ENCODE peak calls at places on chromosomes 2 and 18, in nine cellular contexts. U is activated CD8-positive, alpha-beta memory T cell treated with anti-CD3 and anti-CD28 coated beads for 1 hour; Z is T-helper 1 cell; A is cardiac fibroblast; K is brain pericyte; Q is NCI-H2029; E is mammary epithelial cell; V is hypothalamus; W is CD8-positive, alpha-beta memory T cell. M is an unnamed sample.

GRCh38 chr2:67394734-67395133 is 2.4 kb upstream of the ETAA1 start:
- DNase-seq in K (no peak), A (peak; percentile 79), W (no peak), E (peak; percentile 51), U (no peak), Z (no peak), Q (no peak), V (no peak), M (no peak)

GRCh38 chr2:39778775-39779751 is at the start of gene THUMPD2:
- DNase-seq in W (peak; percentile 55), E (peak; percentile 63), Z (peak; percentile 81), K (no peak), U (peak; percentile 41), V (peak; percentile 52), Q (peak; percentile 66), A (peak; percentile 65), M (no peak)

GRCh38 chr2:125167152-125167551 is 1142.1 kb downstream of the CNTNAP5 start:
- DNase-seq in V (no peak), U (no peak), K (no peak), E (no peak), A (no peak), Z (no peak), W (no peak), Q (no peak), M (no peak)

GRCh38 chr2:156663757-156664409 is 227.7 kb downstream of the GPD2 start:
- DNase-seq in Q (peak; percentile 1), A (no peak), V (no peak), U (no peak), W (no peak), E (no peak), K (no peak), Z (peak; percentile 5), M (no peak)

GRCh38 chr2:237350597-237350996 is 63.4 kb downstream of the COL6A3 start:
- DNase-seq in Q (no peak), W (no peak), A (no peak), K (no peak), U (no peak), E (no peak), Z (no peak), V (no peak), M (no peak)

GRCh38 chr2:43605079-43605655 is 9.3 kb upstream of the THADA start:
- DNase-seq in V (peak; percentile 30), U (no peak), Q (no peak), E (peak; percentile 36), Z (peak; percentile 49), K (no peak), W (no peak), A (peak; percentile 71), M (no peak)

GRCh38 chr18:23968638-23969037 is 45.9 kb upstream of the TTC39C start:
- DNase-seq in V (no peak), A (no peak), K (no peak), W (no peak), E (no peak), U (no peak), Z (no peak), Q (no peak), M (no peak)

GRCh38 chr2:225004531-225004930 is 37.7 kb downstream of the DOCK10 start:
- DNase-seq in Q (no peak), Z (no peak), A (peak; percentile 78), E (peak; percentile 80), U (no peak), W (no peak), K (no peak), V (no peak), M (no peak)

GRCh38 chr18:76521367-76521766 is 26.3 kb upstream of the ZNF516 start:
- DNase-seq in Z (no peak), W (no peak), V (no peak), K (no peak), Q (no peak), U (no peak), A (no peak), E (no peak), M (no peak)

GRCh38 chr2:138239902-138240595 is 261.5 kb upstream of the SPOPL start:
- DNase-seq in Z (no peak), V (no peak), W (no peak), Q (no peak), K (no peak), E (no peak), U (no peak), A (peak; percentile 82), M (no peak)

GRCh38 chr18:59033361-59033760 is 106.3 kb upstream of the SEC11C start:
- DNase-seq in U (no peak), A (peak; percentile 26), Q (no peak), E (no peak), W (no peak), V (no peak), K (no peak), Z (no peak), M (no peak)

GRCh38 chr2:44560961-44561360 is 199.2 kb downstream of the CAMKMT start:
- DNase-seq in W (no peak), E (peak; percentile 25), Q (no peak), A (peak; percentile 56), U (no peak), Z (no peak), K (no peak), V (no peak), M (no peak)

GRCh38 chr2:122007577-122007976 is 252.1 kb downstream of the TSN start:
- DNase-seq in Q (no peak), A (no peak), V (no peak), E (no peak), K (no peak), W (no peak), U (no peak), Z (no peak), M (no peak)

GRCh38 chr2:147829106-147829505 is 15.7 kb upstream of the ACVR2A start:
- DNase-seq in W (no peak), K (peak; percentile 64), Z (no peak), Q (peak; percentile 17), V (no peak), E (peak; percentile 55), A (peak; percentile 91), U (no peak), M (no peak)

GRCh38 chr18:80033181-80034067 is 810 bp upstream of the RBFA start:
- DNase-seq in U (peak; percentile 59), K (no peak), E (no peak), A (peak; percentile 46), Z (no peak), W (peak; percentile 82), V (no peak), Q (no peak), M (no peak)

GRCh38 chr2:23423873-23424680 is 39.1 kb downstream of the KLHL29 start:
- DNase-seq in Q (no peak), V (no peak), U (no peak), K (no peak), Z (no peak), W (no peak), E (no peak), A (no peak), M (no peak)

GRCh38 chr2:46844443-46844842 is 71.2 kb downstream of the MCFD2 start:
- DNase-seq in A (no peak), Z (no peak), U (no peak), E (no peak), V (no peak), K (no peak), W (no peak), Q (no peak), M (no peak)

GRCh38 chr2:136052374-136053362 is 65.3 kb downstream of the CXCR4 start:
- DNase-seq in W (peak; percentile 20), U (no peak), Q (no peak), Z (peak; percentile 81), K (no peak), E (no peak), A (no peak), V (no peak), M (no peak)

GRCh38 chr2:196792865-196793264 is 6.6 kb downstream of the GTF3C3 start:
- DNase-seq in V (no peak), K (no peak), A (no peak), Q (no peak), E (no peak), U (no peak), Z (no peak), W (no peak), M (no peak)

GRCh38 chr2:231411871-231412615 is 16.5 kb downstream of the B3GNT7 start:
- DNase-seq in K (peak; percentile 25), A (peak; percentile 80), V (peak; percentile 76), Q (peak; percentile 72), W (peak; percentile 52), E (peak; percentile 75), Z (peak; percentile 18), U (peak; percentile 58), M (peak; percentile 66)

GRCh38 chr2:134324942-134325341 is 71.1 kb downstream of the MGAT5 start:
- DNase-seq in Z (peak; percentile 15), V (no peak), U (no peak), W (peak; percentile 17), E (no peak), Q (no peak), A (no peak), K (no peak), M (no peak)

GRCh38 chr2:137975280-137976271 is 11.3 kb downstream of the HNMT start:
- DNase-seq in V (no peak), U (no peak), Z (no peak), K (no peak), A (no peak), W (no peak), Q (peak; percentile 62), E (peak; percentile 29), M (no peak)

GRCh38 chr2:178265851-178266250 is 71.5 kb downstream of the OSBPL6 start:
- DNase-seq in A (no peak), K (no peak), Q (no peak), V (no peak), E (no peak), W (no peak), Z (no peak), U (no peak), M (no peak)

GRCh38 chr18:4762399-4762798 is 307.3 kb upstream of the DLGAP1 start:
- DNase-seq in E (no peak), U (no peak), A (no peak), V (no peak), K (no peak), W (no peak), Q (no peak), Z (no peak), M (no peak)

GRCh38 chr18:77980275-77980674 is 730.6 kb downstream of the GALR1 start:
- DNase-seq in K (no peak), A (no peak), Z (no peak), V (no peak), E (no peak), Q (no peak), U (no peak), W (no peak), M (no peak)

M was measured in cerebellar nuclear complex.